ENCODE peak calls at places on chromosomes 13 and 19, in six cellular contexts. T is left lung, X is fibroblast of lung, G is gastrocnemius medialis, F is transverse colon, J is HCT116. I is an unnamed sample.
A peak's percentile ranks its signal among the peaks of the same experiment; 100 is the strongest.

GRCh38 chr19:16895467-16896097 is 6.8 kb downstream of the F2RL3 start:
- DNase-seq in T (peak; percentile 72), X (no peak), G (no peak), F (no peak), J (no peak), I (no peak)

GRCh38 chr13:34358811-34359513 is 541.0 kb downstream of the RFC3 start:
- DNase-seq in T (no peak), X (peak; percentile 95), G (no peak), F (no peak), J (no peak), I (no peak)

GRCh38 chr13:21511841-21512240 is 52.7 kb upstream of the ZDHHC20 start:
- DNase-seq in T (no peak), X (peak; percentile 89), G (no peak), F (no peak), J (no peak), I (no peak)

GRCh38 chr19:4297901-4298771 is 4.1 kb downstream of the TMIGD2 start:
- DNase-seq in T (no peak), X (peak; percentile 31), G (no peak), F (no peak), J (no peak), I (no peak)

GRCh38 chr13:48000559-48001126 is 430 bp downstream of the SUCLA2 start:
- DNase-seq in T (peak; percentile 87), X (peak; percentile 20), G (peak; percentile 30), F (peak; percentile 26), J (no peak), I (no peak)

GRCh38 chr19:50222691-50223438 is 19.4 kb downstream of the MYH14 start:
- DNase-seq in T (no peak), X (no peak), G (no peak), F (no peak), J (no peak), I (no peak)

GRCh38 chr13:65966991-65967451 is 1263.1 kb downstream of the PCDH9 start:
- DNase-seq in T (no peak), X (peak; percentile 36), G (no peak), F (no peak), J (peak; percentile 60), I (no peak)

GRCh38 chr13:35923347-35923746 is 207.8 kb downstream of the DCLK1 start:
- DNase-seq in T (no peak), X (peak; percentile 70), G (no peak), F (no peak), J (peak; percentile 16), I (no peak)

GRCh38 chr13:27120811-27121210 is 50.8 kb downstream of the USP12 start:
- DNase-seq in T (no peak), X (peak; percentile 40), G (no peak), F (no peak), J (no peak), I (no peak)

GRCh38 chr19:49710372-49710951 is 19.5 kb downstream of the CPT1C start:
- DNase-seq in T (no peak), X (peak; percentile 65), G (no peak), F (no peak), J (peak; percentile 48), I (no peak)

GRCh38 chr13:36891752-36892151 is 28.3 kb downstream of the SMAD9 start:
- DNase-seq in T (no peak), X (peak; percentile 10), G (no peak), F (no peak), J (no peak), I (no peak)

GRCh38 chr13:50797081-50797480 is 46.4 kb downstream of the DLEU7 start:
- DNase-seq in T (no peak), X (no peak), G (no peak), F (no peak), J (no peak), I (no peak)

GRCh38 chr13:33119022-33119735 is 103.0 kb downstream of the KL start:
- DNase-seq in T (no peak), X (peak; percentile 75), G (no peak), F (no peak), J (no peak), I (no peak)

GRCh38 chr13:48448963-48449614 is 36.2 kb upstream of the LPAR6 start:
- DNase-seq in T (no peak), X (peak; percentile 64), G (no peak), F (no peak), J (no peak), I (no peak)

GRCh38 chr13:108974686-108975085 is 345.3 kb downstream of the MYO16 start:
- DNase-seq in T (no peak), X (no peak), G (no peak), F (no peak), J (no peak), I (no peak)

GRCh38 chr13:97875218-97875617 is 78.3 kb upstream of the IPO5 start:
- DNase-seq in T (no peak), X (no peak), G (no peak), F (no peak), J (no peak), I (no peak)

GRCh38 chr19:2694196-2694595 is 8.3 kb downstream of the GNG7 start:
- DNase-seq in T (no peak), X (no peak), G (no peak), F (no peak), J (no peak), I (no peak)

GRCh38 chr13:98216135-98216565 is 39.1 kb upstream of the RNF113B start:
- DNase-seq in T (no peak), X (peak; percentile 91), G (no peak), F (no peak), J (peak; percentile 33), I (no peak)

GRCh38 chr19:14555918-14556661 is 15.8 kb downstream of the NDUFB7 start:
- DNase-seq in T (no peak), X (peak; percentile 79), G (no peak), F (no peak), J (no peak), I (no peak)

GRCh38 chr19:56538761-56539263 is at the start of gene ZFP28:
- DNase-seq in T (peak; percentile 94), X (no peak), G (no peak), F (peak; percentile 81), J (no peak), I (peak; percentile 66)

GRCh38 chr13:47478985-47479384 is 522.1 kb downstream of the SUCLA2 start:
- DNase-seq in T (no peak), X (no peak), G (no peak), F (no peak), J (no peak), I (no peak)

GRCh38 chr13:44116562-44117315 is 237.0 kb downstream of the LACC1 start:
- DNase-seq in T (no peak), X (peak; percentile 6), G (no peak), F (no peak), J (no peak), I (no peak)

GRCh38 chr19:41355802-41356201 is 2.1 kb upstream of the TGFB1 start:
- DNase-seq in T (no peak), X (no peak), G (no peak), F (no peak), J (no peak), I (no peak)

GRCh38 chr19:17543991-17544390 is 11.5 kb upstream of the COLGALT1 start:
- DNase-seq in T (no peak), X (no peak), G (no peak), F (no peak), J (no peak), I (no peak)

GRCh38 chr13:46179576-46180368 is 2.2 kb downstream of the LCP1 start:
- DNase-seq in T (no peak), X (no peak), G (peak; percentile 35), F (peak; percentile 70), J (no peak), I (no peak)

GRCh38 chr19:7099597-7099921 is 30.1 kb downstream of the ZNF557 start:
- DNase-seq in T (no peak), X (no peak), G (no peak), F (no peak), J (no peak), I (no peak)

GRCh38 chr19:47750752-47751151 is 5.4 kb downstream of the NOP53 start:
- DNase-seq in T (no peak), X (no peak), G (no peak), F (no peak), J (no peak), I (no peak)

GRCh38 chr19:30664358-30665058 is 292.3 kb downstream of the ZNF536 start:
- DNase-seq in T (no peak), X (no peak), G (peak; percentile 62), F (no peak), J (no peak), I (no peak)

GRCh38 chr19:14102102-14102696 is 11.6 kb upstream of the SAMD1 start:
- DNase-seq in T (no peak), X (no peak), G (no peak), F (no peak), J (no peak), I (no peak)

GRCh38 chr13:113153810-113154748 is 4.4 kb upstream of the PROZ start:
- DNase-seq in T (peak; percentile 93), X (peak; percentile 63), G (peak; percentile 78), F (peak; percentile 85), J (peak; percentile 18), I (no peak)
- H3K27ac ChIP-seq in T (peak overlapping the region; percentile 77), X (peak overlapping the region; percentile 72), G (peak overlapping the region; percentile 96), F (peak overlapping the region; percentile 72), J (peak overlapping the region; percentile 68), I (no peak overlapping the region)

GRCh38 chr13:114318624-114319023 is 4.3 kb downstream of the CHAMP1 start:
- DNase-seq in T (no peak), X (no peak), G (no peak), F (no peak), J (no peak), I (no peak)

GRCh38 chr13:114323349-114323748 is 9.0 kb downstream of the CHAMP1 start:
- DNase-seq in T (no peak), X (no peak), G (no peak), F (no peak), J (no peak), I (no peak)

GRCh38 chr13:114320065-114320464 is 5.8 kb downstream of the CHAMP1 start:
- DNase-seq in T (no peak), X (no peak), G (no peak), F (no peak), J (no peak), I (no peak)

GRCh38 chr13:114321256-114321655 is 7.0 kb downstream of the CHAMP1 start:
- DNase-seq in T (no peak), X (no peak), G (no peak), F (no peak), J (no peak), I (no peak)

GRCh38 chr13:114319441-114319871 is 5.2 kb downstream of the CHAMP1 start:
- DNase-seq in T (no peak), X (peak; percentile 89), G (no peak), F (no peak), J (no peak), I (no peak)
- H3K36me3 ChIP-seq in T (peaks cover 35% of the 10 kb centered on the region), X (peaks cover 12% of the 10 kb centered on the region), G (peaks cover 33% of the 10 kb centered on the region), F (no peaks in the 10 kb centered on the region), J (peaks cover 39% of the 10 kb centered on the region), I (peaks cover 61% of the 10 kb centered on the region)

GRCh38 chr13:45122941-45123340 is 2.6 kb downstream of the GTF2F2 start:
- DNase-seq in T (no peak), X (no peak), G (no peak), F (no peak), J (no peak), I (no peak)
- H3K27ac ChIP-seq in T (no peak overlapping the region), X (no peak overlapping the region), G (no peak overlapping the region), F (no peak overlapping the region), J (no peak overlapping the region), I (no peak overlapping the region)

DNA sequence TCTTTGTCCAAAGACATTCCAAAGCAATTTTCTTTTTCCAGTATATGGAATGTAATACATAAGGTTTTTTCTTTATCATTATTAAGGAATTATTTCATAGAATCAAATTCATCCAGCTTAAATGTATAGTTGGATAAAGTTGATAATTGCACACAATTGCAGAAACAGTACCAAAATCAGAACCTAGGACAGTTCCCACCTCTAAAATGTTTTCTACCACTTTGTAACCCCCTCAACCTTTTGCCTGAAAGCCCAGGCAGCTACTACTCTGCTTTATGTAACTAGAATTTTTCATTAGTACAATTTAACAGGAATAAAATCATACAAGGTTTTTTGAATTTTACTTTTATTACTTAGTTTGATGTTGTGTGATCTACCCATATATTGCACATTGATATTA is 98.0 kb downstream of the PRR20E start:
- DNase-seq in T (no peak), X (no peak), G (no peak), F (no peak), J (no peak), I (no peak)
- H3K36me3 ChIP-seq in T (no peaks in the 10 kb centered on the region), X (no peaks in the 10 kb centered on the region), G (no peaks in the 10 kb centered on the region), F (no peaks in the 10 kb centered on the region), J (no peaks in the 10 kb centered on the region), I (no peaks in the 10 kb centered on the region)